ENCODE peak calls at places on chromosome 6, in seven cellular contexts. One of them, this sample, is unnamed.

GRCh38 chr6:45415315-45415714 is 37.6 kb upstream of the SUPT3H start:
- DNase-seq in psoas muscle: no peak
- DNase-seq in neural crest cell: no peak
- DNase-seq in progenitor cell of endocrine pancreas: no peak
- DNase-seq in fibroblast of lung: no peak
- DNase-seq in GM12865: peak; percentile 16
- DNase-seq in adrenal gland: no peak
- DNase-seq in this sample: peak; percentile 16

GRCh38 chr6:3825851-3826581 is 23.2 kb upstream of the FAM50B start:
- DNase-seq in psoas muscle: peak; percentile 92
- DNase-seq in neural crest cell: no peak
- DNase-seq in progenitor cell of endocrine pancreas: no peak
- DNase-seq in fibroblast of lung: peak; percentile 100
- DNase-seq in GM12865: no peak
- DNase-seq in adrenal gland: peak; percentile 93
- DNase-seq in this sample: no peak

GRCh38 chr6:135109761-135110160 is 55.1 kb upstream of the HBS1L start:
- DNase-seq in psoas muscle: no peak
- DNase-seq in neural crest cell: no peak
- DNase-seq in progenitor cell of endocrine pancreas: no peak
- DNase-seq in fibroblast of lung: no peak
- DNase-seq in GM12865: no peak
- DNase-seq in adrenal gland: no peak
- DNase-seq in this sample: no peak

GRCh38 chr6:125377621-125378020 is 75.9 kb upstream of the HDDC2 start:
- DNase-seq in psoas muscle: no peak
- DNase-seq in neural crest cell: no peak
- DNase-seq in progenitor cell of endocrine pancreas: no peak
- DNase-seq in fibroblast of lung: peak; percentile 31
- DNase-seq in GM12865: no peak
- DNase-seq in adrenal gland: no peak
- DNase-seq in this sample: no peak

GRCh38 chr6:103672169-103672568 is 1187.5 kb downstream of the HACE1 start:
- DNase-seq in psoas muscle: no peak
- DNase-seq in neural crest cell: no peak
- DNase-seq in progenitor cell of endocrine pancreas: no peak
- DNase-seq in fibroblast of lung: peak; percentile 0
- DNase-seq in GM12865: no peak
- DNase-seq in adrenal gland: no peak
- DNase-seq in this sample: no peak

GRCh38 chr6:66735106-66735890 is 1028.3 kb upstream of the EYS start:
- DNase-seq in psoas muscle: no peak
- DNase-seq in neural crest cell: no peak
- DNase-seq in progenitor cell of endocrine pancreas: no peak
- DNase-seq in fibroblast of lung: peak; percentile 27
- DNase-seq in GM12865: no peak
- DNase-seq in adrenal gland: no peak
- DNase-seq in this sample: no peak

GRCh38 chr6:141467881-141468280 is 664.8 kb upstream of the GJE1 start:
- DNase-seq in psoas muscle: no peak
- DNase-seq in neural crest cell: no peak
- DNase-seq in progenitor cell of endocrine pancreas: no peak
- DNase-seq in fibroblast of lung: peak; percentile 92
- DNase-seq in GM12865: peak; percentile 27
- DNase-seq in adrenal gland: no peak
- DNase-seq in this sample: no peak

GRCh38 chr6:166553563-166554271 is 32.8 kb downstream of the RAMACL start:
- DNase-seq in psoas muscle: peak; percentile 62
- DNase-seq in neural crest cell: no peak
- DNase-seq in progenitor cell of endocrine pancreas: no peak
- DNase-seq in fibroblast of lung: peak; percentile 88
- DNase-seq in GM12865: no peak
- DNase-seq in adrenal gland: no peak
- DNase-seq in this sample: no peak

GRCh38 chr6:33566182-33567084 is 13.6 kb downstream of the BAK1 start:
- DNase-seq in psoas muscle: no peak
- DNase-seq in neural crest cell: no peak
- DNase-seq in progenitor cell of endocrine pancreas: no peak
- DNase-seq in fibroblast of lung: peak; percentile 56
- DNase-seq in GM12865: no peak
- DNase-seq in adrenal gland: peak; percentile 81
- DNase-seq in this sample: no peak

GRCh38 chr6:33575211-33575610 is 4.9 kb downstream of the BAK1 start:
- DNase-seq in psoas muscle: no peak
- DNase-seq in neural crest cell: no peak
- DNase-seq in progenitor cell of endocrine pancreas: no peak
- DNase-seq in fibroblast of lung: no peak
- DNase-seq in GM12865: no peak
- DNase-seq in adrenal gland: no peak
- DNase-seq in this sample: no peak

GRCh38 chr6:33571637-33572316 is 8.3 kb downstream of the BAK1 start:
- DNase-seq in psoas muscle: no peak
- DNase-seq in neural crest cell: no peak
- DNase-seq in progenitor cell of endocrine pancreas: no peak
- DNase-seq in fibroblast of lung: no peak
- DNase-seq in GM12865: no peak
- DNase-seq in adrenal gland: no peak
- DNase-seq in this sample: no peak

GRCh38 chr6:33568826-33569570 is 11.1 kb downstream of the BAK1 start:
- DNase-seq in psoas muscle: no peak
- DNase-seq in neural crest cell: no peak
- DNase-seq in progenitor cell of endocrine pancreas: no peak
- DNase-seq in fibroblast of lung: no peak
- DNase-seq in GM12865: no peak
- DNase-seq in adrenal gland: no peak
- DNase-seq in this sample: no peak

DNA sequence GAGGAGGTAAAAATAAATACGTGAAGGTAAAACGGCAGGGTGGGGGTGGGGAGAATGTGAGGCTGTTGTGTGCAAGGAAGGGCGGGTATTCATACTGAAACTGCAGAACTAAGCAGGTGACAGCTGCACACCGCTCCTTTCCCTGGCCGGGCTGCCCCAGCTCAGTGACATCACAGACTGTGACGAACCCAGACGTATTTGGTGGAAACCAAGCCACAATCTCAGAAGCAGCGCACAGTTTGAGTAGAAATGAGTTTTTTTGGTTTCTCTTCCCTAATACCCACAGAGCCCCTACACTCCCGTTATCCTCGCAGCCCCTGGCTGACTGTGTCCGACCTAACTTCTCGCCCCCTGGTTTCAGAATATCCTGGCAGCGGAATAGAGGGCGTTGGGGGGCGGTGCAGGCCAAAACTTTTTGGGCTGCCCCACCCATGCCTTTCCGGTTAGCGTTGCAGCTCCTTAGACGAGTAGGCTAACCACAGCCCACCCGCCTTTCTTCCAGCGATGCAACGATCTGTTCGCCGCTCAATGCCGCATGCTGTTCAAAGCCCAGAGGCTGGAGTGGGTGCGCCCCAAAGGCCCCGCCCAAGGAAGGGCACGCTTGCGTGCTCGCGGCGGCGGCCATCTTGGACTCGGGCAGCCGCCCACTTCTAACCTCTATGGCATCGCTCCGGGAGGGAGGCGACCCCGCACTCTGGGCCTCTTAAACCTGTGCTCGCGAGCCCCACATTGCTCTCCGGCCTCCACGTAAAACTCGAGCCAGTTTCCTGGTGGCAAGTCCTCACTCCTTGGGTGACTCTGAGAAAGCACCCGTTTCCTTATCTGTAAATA is 9.1 kb downstream of the BAK1 start:
- DNase-seq in psoas muscle: peak; percentile 83
- DNase-seq in neural crest cell: peak; percentile 69
- DNase-seq in progenitor cell of endocrine pancreas: peak; percentile 58
- DNase-seq in fibroblast of lung: peak; percentile 75
- DNase-seq in GM12865: peak; percentile 98
- DNase-seq in adrenal gland: peak; percentile 81
- DNase-seq in this sample: peak; percentile 98
- TF ChIP-seq CTCF in psoas muscle: no peak
- TF ChIP-seq CTCF in neural crest cell: no peak
- TF ChIP-seq CTCF in progenitor cell of endocrine pancreas: no peak
- TF ChIP-seq CTCF in fibroblast of lung: no peak
- TF ChIP-seq CTCF in GM12865: no peak
- TF ChIP-seq CTCF in adrenal gland: no peak
- TF ChIP-seq CTCF in this sample: no peak

GRCh38 chr6:12160350-12160749 is 129.8 kb upstream of the EDN1 start:
- DNase-seq in psoas muscle: no peak
- DNase-seq in neural crest cell: no peak
- DNase-seq in progenitor cell of endocrine pancreas: no peak
- DNase-seq in fibroblast of lung: peak; percentile 81
- DNase-seq in GM12865: no peak
- DNase-seq in adrenal gland: peak; percentile 34
- DNase-seq in this sample: no peak

GRCh38 chr6:12163744-12164507 is 126.2 kb upstream of the EDN1 start:
- DNase-seq in psoas muscle: no peak
- DNase-seq in neural crest cell: no peak
- DNase-seq in progenitor cell of endocrine pancreas: no peak
- DNase-seq in fibroblast of lung: no peak
- DNase-seq in GM12865: no peak
- DNase-seq in adrenal gland: no peak
- DNase-seq in this sample: no peak

GRCh38 chr6:12163149-12163548 is 127.0 kb upstream of the EDN1 start:
- DNase-seq in psoas muscle: no peak
- DNase-seq in neural crest cell: no peak
- DNase-seq in progenitor cell of endocrine pancreas: no peak
- DNase-seq in fibroblast of lung: no peak
- DNase-seq in GM12865: peak; percentile 69
- DNase-seq in adrenal gland: no peak
- DNase-seq in this sample: peak; percentile 69

GRCh38 chr6:12162203-12162602 is 128.0 kb upstream of the EDN1 start:
- DNase-seq in psoas muscle: no peak
- DNase-seq in neural crest cell: no peak
- DNase-seq in progenitor cell of endocrine pancreas: no peak
- DNase-seq in fibroblast of lung: no peak
- DNase-seq in GM12865: no peak
- DNase-seq in adrenal gland: no peak
- DNase-seq in this sample: no peak

GRCh38 chr6:12158686-12159415 is 131.3 kb upstream of the EDN1 start:
- DNase-seq in psoas muscle: no peak
- DNase-seq in neural crest cell: no peak
- DNase-seq in progenitor cell of endocrine pancreas: no peak
- DNase-seq in fibroblast of lung: no peak
- DNase-seq in GM12865: no peak
- DNase-seq in adrenal gland: no peak
- DNase-seq in this sample: no peak
- TF ChIP-seq CTCF in psoas muscle: no peak
- TF ChIP-seq CTCF in neural crest cell: no peak
- TF ChIP-seq CTCF in progenitor cell of endocrine pancreas: peak; percentile 13
- TF ChIP-seq CTCF in fibroblast of lung: no peak
- TF ChIP-seq CTCF in GM12865: peak; percentile 15
- TF ChIP-seq CTCF in adrenal gland: no peak
- TF ChIP-seq CTCF in this sample: peak; percentile 11

DNA sequence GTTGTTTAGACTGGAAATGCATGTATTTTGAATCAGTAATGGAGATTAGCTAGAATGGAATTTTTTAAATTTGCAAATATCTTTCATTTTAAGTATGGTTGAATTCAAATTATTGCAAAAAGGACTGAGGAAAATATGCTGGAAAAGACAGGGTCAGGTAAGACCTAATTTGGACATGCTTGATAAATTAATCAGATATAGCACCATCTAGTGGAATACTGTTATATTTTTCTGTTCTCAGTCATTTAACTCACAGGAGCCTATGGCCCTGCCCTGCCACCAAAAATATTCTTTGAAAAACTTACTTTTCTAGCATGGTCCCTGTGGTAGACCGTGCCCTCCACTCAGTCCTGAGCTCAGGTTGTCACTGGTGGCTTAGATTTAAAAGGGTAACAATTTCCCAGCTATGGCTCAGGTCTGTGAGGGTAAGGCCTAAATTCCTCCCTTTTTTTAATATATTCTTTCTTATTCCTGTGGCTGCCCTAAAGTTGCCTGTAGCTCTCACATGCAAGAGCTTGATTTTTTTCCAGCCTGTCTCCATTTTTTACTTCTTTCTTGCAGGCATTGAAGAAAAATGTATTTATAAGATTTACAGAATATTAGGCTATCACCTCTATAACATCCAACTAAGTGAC is 25.3 kb upstream of the KIAA1586 start:
- DNase-seq in psoas muscle: no peak
- DNase-seq in neural crest cell: no peak
- DNase-seq in progenitor cell of endocrine pancreas: no peak
- DNase-seq in fibroblast of lung: peak; percentile 53
- DNase-seq in GM12865: peak; percentile 58
- DNase-seq in adrenal gland: no peak
- DNase-seq in this sample: peak; percentile 3
- TF ChIP-seq CTCF in psoas muscle: peak; percentile 64
- TF ChIP-seq CTCF in neural crest cell: peak; percentile 79
- TF ChIP-seq CTCF in progenitor cell of endocrine pancreas: peak; percentile 65
- TF ChIP-seq CTCF in fibroblast of lung: peak; percentile 40
- TF ChIP-seq CTCF in GM12865: peak; percentile 28
- TF ChIP-seq CTCF in adrenal gland: peak; percentile 55
- TF ChIP-seq CTCF in this sample: peak; percentile 61

GRCh38 chr6:17159240-17159639 is 57.4 kb downstream of the STMND1 start:
- DNase-seq in psoas muscle: no peak
- DNase-seq in neural crest cell: no peak
- DNase-seq in progenitor cell of endocrine pancreas: no peak
- DNase-seq in fibroblast of lung: no peak
- DNase-seq in GM12865: no peak
- DNase-seq in adrenal gland: no peak
- DNase-seq in this sample: no peak

GRCh38 chr6:17156966-17157365 is 55.1 kb downstream of the STMND1 start:
- DNase-seq in psoas muscle: no peak
- DNase-seq in neural crest cell: no peak
- DNase-seq in progenitor cell of endocrine pancreas: no peak
- DNase-seq in fibroblast of lung: no peak
- DNase-seq in GM12865: no peak
- DNase-seq in adrenal gland: no peak
- DNase-seq in this sample: no peak

GRCh38 chr6:17157617-17158016 is 55.8 kb downstream of the STMND1 start:
- DNase-seq in psoas muscle: no peak
- DNase-seq in neural crest cell: no peak
- DNase-seq in progenitor cell of endocrine pancreas: no peak
- DNase-seq in fibroblast of lung: no peak
- DNase-seq in GM12865: no peak
- DNase-seq in adrenal gland: no peak
- DNase-seq in this sample: no peak

GRCh38 chr6:17152703-17153102 is 50.9 kb downstream of the STMND1 start:
- DNase-seq in psoas muscle: no peak
- DNase-seq in neural crest cell: no peak
- DNase-seq in progenitor cell of endocrine pancreas: no peak
- DNase-seq in fibroblast of lung: no peak
- DNase-seq in GM12865: no peak
- DNase-seq in adrenal gland: no peak
- DNase-seq in this sample: no peak

DNA sequence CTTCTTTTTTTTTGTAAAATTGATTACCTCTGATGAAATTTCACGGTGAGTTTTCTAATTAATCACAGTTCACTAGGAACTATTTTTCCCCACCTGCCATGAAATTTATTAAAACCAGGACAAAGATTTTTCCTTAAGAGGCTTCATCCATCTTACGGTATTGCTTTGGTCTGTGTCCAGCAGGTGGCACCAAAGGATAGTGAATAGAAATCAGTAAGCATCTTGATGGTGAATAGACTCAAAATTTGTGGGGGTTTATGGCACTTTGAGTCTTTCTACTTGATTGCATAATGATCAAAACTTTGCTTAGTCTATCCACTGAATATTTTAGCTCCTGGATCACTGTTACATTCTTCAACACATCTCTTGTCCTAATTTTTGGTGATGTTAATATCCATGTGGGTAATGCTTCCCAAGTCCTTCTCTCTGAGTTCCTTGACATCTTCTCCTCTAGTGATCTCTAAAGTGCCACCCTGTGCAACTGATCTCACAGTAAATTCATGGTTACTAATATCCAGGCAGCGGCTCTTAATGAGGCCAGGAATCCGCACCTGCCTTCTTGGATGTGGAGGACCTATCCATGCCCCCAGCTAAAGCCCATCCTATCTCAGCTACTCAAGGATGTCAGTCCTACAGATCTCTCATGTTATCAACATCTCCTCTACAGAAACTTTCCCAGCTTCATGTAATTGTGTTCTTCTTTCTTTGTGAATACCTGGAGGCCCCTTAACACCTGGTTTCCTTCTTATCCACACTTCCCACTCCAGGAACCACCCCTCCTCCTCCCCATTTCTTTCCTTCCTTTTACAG is 54.5 kb downstream of the STMND1 start:
- DNase-seq in psoas muscle: peak; percentile 32
- DNase-seq in neural crest cell: peak; percentile 74
- DNase-seq in progenitor cell of endocrine pancreas: peak; percentile 47
- DNase-seq in fibroblast of lung: peak; percentile 72
- DNase-seq in GM12865: peak; percentile 77
- DNase-seq in adrenal gland: peak; percentile 84
- DNase-seq in this sample: peak; percentile 78
- TF ChIP-seq CTCF in psoas muscle: peak; percentile 89
- TF ChIP-seq CTCF in neural crest cell: peak; percentile 93
- TF ChIP-seq CTCF in progenitor cell of endocrine pancreas: peak; percentile 91
- TF ChIP-seq CTCF in fibroblast of lung: peak; percentile 79
- TF ChIP-seq CTCF in GM12865: peak; percentile 67
- TF ChIP-seq CTCF in adrenal gland: peak; percentile 55
- TF ChIP-seq CTCF in this sample: peak; percentile 86

This sample was measured in activated CD8-positive, alpha-beta T cell treated with anti-CD3 and anti-CD28 coated beads for 36 hours.